ENCODE peak calls at places on chromosomes 7 and 10, in seven cellular contexts. Y, Z, G, O, W, H and E are unnamed samples.

GRCh38 chr10:31864834-31865518 is 63.7 kb downstream of the ARHGAP12 start:
- DNase-seq in Y (no peak), Z (no peak), G (peak), O (no peak), W (no peak), H (no peak), E (no peak)

GRCh38 chr7:142626420-142627035 is 122.7 kb upstream of the PRSS1 start:
- DNase-seq in Y (peak), Z (peak), G (peak), O (peak), W (peak), H (peak), E (no peak)

GRCh38 chr10:113808168-113808567 is 45.7 kb downstream of the DCLRE1A start:
- DNase-seq in Y (no peak), Z (no peak), G (no peak), O (no peak), W (no peak), H (no peak), E (no peak)

GRCh38 chr10:69498711-69499471 is 47.6 kb downstream of the TSPAN15 start:
- DNase-seq in Y (no peak), Z (peak), G (no peak), O (no peak), W (no peak), H (no peak), E (no peak)

GRCh38 chr7:118372530-118372929 is 148.0 kb downstream of the ANKRD7 start:
- DNase-seq in Y (no peak), Z (no peak), G (no peak), O (no peak), W (peak), H (no peak), E (no peak)

GRCh38 chr10:47277352-47278151 is 22.4 kb upstream of the GDF10 start:
- DNase-seq in Y (no peak), Z (no peak), G (no peak), O (no peak), W (no peak), H (no peak), E (no peak)

GRCh38 chr10:129937351-129937751 is 26.7 kb downstream of the EBF3 start:
- DNase-seq in Y (no peak), Z (no peak), G (no peak), O (no peak), W (no peak), H (no peak), E (no peak)

GRCh38 chr7:16670021-16670420 is 24.0 kb downstream of the BZW2 start:
- DNase-seq in Y (no peak), Z (no peak), G (no peak), O (no peak), W (no peak), H (no peak), E (no peak)

GRCh38 chr10:5645944-5646617 is 20.3 kb downstream of the ASB13 start:
- DNase-seq in Y (no peak), Z (no peak), G (no peak), O (no peak), W (no peak), H (no peak), E (no peak)

GRCh38 chr7:102270176-102270887 is 16.3 kb upstream of the SH2B2 start:
- DNase-seq in Y (no peak), Z (no peak), G (no peak), O (no peak), W (no peak), H (no peak), E (no peak)

GRCh38 chr7:66815976-66816375 is 75.4 kb downstream of the RABGEF1 start:
- DNase-seq in Y (no peak), Z (no peak), G (no peak), O (no peak), W (no peak), H (no peak), E (no peak)

GRCh38 chr7:29340691-29341090 is 146.1 kb downstream of the CHN2 start:
- DNase-seq in Y (no peak), Z (no peak), G (no peak), O (no peak), W (no peak), H (no peak), E (no peak)

GRCh38 chr10:70551491-70551890 is 51.0 kb downstream of the PRF1 start:
- DNase-seq in Y (no peak), Z (no peak), G (no peak), O (no peak), W (no peak), H (no peak), E (no peak)

GRCh38 chr10:25978771-25979170 is 44.7 kb downstream of the MYO3A start:
- DNase-seq in Y (no peak), Z (no peak), G (no peak), O (no peak), W (no peak), H (no peak), E (no peak)

GRCh38 chr10:21329995-21330627 is 195.4 kb downstream of the SKIDA1 start:
- DNase-seq in Y (peak), Z (peak), G (no peak), O (no peak), W (peak), H (no peak), E (no peak)

GRCh38 chr10:112336556-112337201 is 37.2 kb upstream of the ACSL5 start:
- DNase-seq in Y (no peak), Z (no peak), G (no peak), O (no peak), W (no peak), H (no peak), E (no peak)

GRCh38 chr7:114026486-114027089 is 107.8 kb upstream of the PPP1R3A start:
- DNase-seq in Y (peak), Z (no peak), G (peak), O (no peak), W (peak), H (peak), E (no peak)

GRCh38 chr10:78357673-78358206 is 324.1 kb downstream of the RPS24 start:
- DNase-seq in Y (no peak), Z (no peak), G (no peak), O (no peak), W (no peak), H (no peak), E (no peak)

GRCh38 chr7:7212612-7213011 is 30.3 kb downstream of the C1GALT1 start:
- DNase-seq in Y (no peak), Z (no peak), G (no peak), O (no peak), W (no peak), H (no peak), E (no peak)

GRCh38 chr7:27188666-27189559 is 3.9 kb upstream of the HOXA11 start:
- DNase-seq in Y (no peak), Z (peak), G (no peak), O (no peak), W (peak), H (no peak), E (no peak)

GRCh38 chr10:123808873-123809272 is 82.7 kb downstream of the CPXM2 start:
- DNase-seq in Y (no peak), Z (no peak), G (no peak), O (no peak), W (no peak), H (no peak), E (no peak)

GRCh38 chr10:119827430-119827829 is 45.2 kb downstream of the MCMBP start:
- DNase-seq in Y (no peak), Z (no peak), G (no peak), O (no peak), W (no peak), H (no peak), E (no peak)

GRCh38 chr10:93280121-93280698 is 201.9 kb downstream of the MYOF start:
- DNase-seq in Y (no peak), Z (no peak), G (no peak), O (no peak), W (no peak), H (no peak), E (no peak)

GRCh38 chr7:93115796-93116195 is 2.0 kb downstream of the SAMD9 start:
- DNase-seq in Y (no peak), Z (no peak), G (no peak), O (no peak), W (no peak), H (no peak), E (no peak)

GRCh38 chr10:117980216-117980615 is 66.5 kb downstream of the RAB11FIP2 start:
- DNase-seq in Y (no peak), Z (no peak), G (no peak), O (no peak), W (no peak), H (no peak), E (no peak)

GRCh38 chr10:89373916-89374711 is 3.7 kb upstream of the IFIT1B start:
- DNase-seq in Y (no peak), Z (peak), G (no peak), O (no peak), W (no peak), H (peak), E (no peak)

GRCh38 chr10:110901954-110902819 is 16.8 kb downstream of the BBIP1 start:
- DNase-seq in Y (no peak), Z (no peak), G (no peak), O (peak), W (no peak), H (no peak), E (no peak)